ENCODE peak calls at places on chromosome 14, in eight cellular contexts. I is prostate gland, G is GM23338, X is HCT116, S is endothelial cell of umbilical vein, K is K562, L is spleen, Z is stomach. F is an unnamed sample.

GRCh38 chr14:89137514-89138163 is 279.4 kb downstream of the FOXN3 start:
- DNase-seq in I (no peak), G (no peak), X (peak; percentile 70), S (peak; percentile 79), K (no peak), L (no peak), Z (peak; percentile 90), F (peak; percentile 47)

GRCh38 chr14:102945346-102946130 is 23.1 kb downstream of the AMN start:
- DNase-seq in I (no peak), G (no peak), X (no peak), S (no peak), K (no peak), L (no peak), Z (no peak), F (no peak)

GRCh38 chr14:69850086-69850735 is 29.0 kb upstream of the SMOC1 start:
- DNase-seq in I (no peak), G (peak; percentile 29), X (no peak), S (no peak), K (no peak), L (no peak), Z (no peak), F (no peak)

GRCh38 chr14:50943261-50943942 is 881 bp downstream of the PYGL start:
- DNase-seq in I (peak; percentile 11), G (peak; percentile 72), X (peak; percentile 31), S (peak; percentile 33), K (peak; percentile 34), L (peak; percentile 80), Z (peak; percentile 32), F (no peak)

GRCh38 chr14:47297374-47297773 is 378.0 kb downstream of the MDGA2 start:
- DNase-seq in I (no peak), G (no peak), X (no peak), S (no peak), K (no peak), L (no peak), Z (no peak), F (no peak)

GRCh38 chr14:52296378-52296777 is 17.7 kb upstream of the PTGER2 start:
- DNase-seq in I (no peak), G (no peak), X (no peak), S (no peak), K (no peak), L (no peak), Z (no peak), F (no peak)

GRCh38 chr14:20262642-20263128 is 23.6 kb downstream of the OR11H4 start:
- DNase-seq in I (no peak), G (peak; percentile 54), X (peak; percentile 6), S (no peak), K (no peak), L (no peak), Z (no peak), F (no peak)

GRCh38 chr14:63248211-63248610 is 44.0 kb downstream of the RHOJ start:
- DNase-seq in I (no peak), G (no peak), X (no peak), S (peak; percentile 84), K (no peak), L (no peak), Z (no peak), F (no peak)

GRCh38 chr14:52360831-52361230 is 46.7 kb downstream of the PTGER2 start:
- DNase-seq in I (no peak), G (peak; percentile 21), X (no peak), S (no peak), K (no peak), L (no peak), Z (peak; percentile 46), F (no peak)

GRCh38 chr14:92641306-92641705 is 107.1 kb downstream of the LGMN start:
- DNase-seq in I (no peak), G (no peak), X (no peak), S (no peak), K (no peak), L (peak; percentile 65), Z (no peak), F (no peak)

GRCh38 chr14:70188292-70188607 is 501 bp downstream of the SLC8A3 start:
- DNase-seq in I (no peak), G (peak; percentile 39), X (no peak), S (peak; percentile 21), K (no peak), L (no peak), Z (no peak), F (no peak)

GRCh38 chr14:54893151-54893760 is 9.4 kb downstream of the GCH1 start:
- DNase-seq in I (no peak), G (peak; percentile 70), X (peak; percentile 39), S (peak; percentile 77), K (peak; percentile 32), L (no peak), Z (no peak), F (no peak)

GRCh38 chr14:99971929-99972747 is 93.1 kb upstream of the EVL start:
- DNase-seq in I (no peak), G (peak; percentile 47), X (no peak), S (no peak), K (peak; percentile 14), L (peak; percentile 80), Z (no peak), F (no peak)

GRCh38 chr14:91058017-91058675 is 2.3 kb downstream of the RPS6KA5 start:
- DNase-seq in I (no peak), G (no peak), X (no peak), S (peak; percentile 84), K (no peak), L (no peak), Z (no peak), F (no peak)

GRCh38 chr14:20836668-20837338 is 34.2 kb upstream of the RNASE1 start:
- DNase-seq in I (peak; percentile 50), G (peak; percentile 85), X (peak; percentile 66), S (peak; percentile 47), K (no peak), L (no peak), Z (peak; percentile 58), F (no peak)

GRCh38 chr14:92613008-92613658 is 99.6 kb downstream of the RIN3 start:
- DNase-seq in I (no peak), G (peak; percentile 89), X (no peak), S (no peak), K (peak; percentile 58), L (peak; percentile 88), Z (no peak), F (no peak)

GRCh38 chr14:95287176-95287754 is 32.4 kb downstream of the CLMN start:
- DNase-seq in I (peak; percentile 61), G (no peak), X (no peak), S (no peak), K (no peak), L (no peak), Z (no peak), F (no peak)

DNA sequence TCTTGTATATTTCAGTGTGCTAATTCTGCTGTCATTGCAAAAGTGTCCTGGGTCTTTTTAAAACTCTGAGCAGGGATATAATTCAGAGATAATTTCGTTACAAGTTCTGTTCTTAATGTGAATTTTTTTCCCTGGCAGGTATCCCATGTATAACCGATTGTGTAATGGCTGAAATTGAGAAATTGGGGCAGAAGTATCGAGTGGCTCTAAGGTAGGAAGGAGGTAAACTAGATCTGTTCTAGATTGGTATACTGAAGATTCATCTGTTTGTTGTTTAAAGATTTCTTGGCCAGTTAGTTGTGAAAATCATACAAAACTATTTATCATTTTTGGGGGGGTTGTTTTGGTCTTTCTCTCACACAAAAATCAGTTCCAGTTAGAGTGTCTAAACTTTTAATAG is 10.2 kb downstream of the FCF1 start:
- DNase-seq in I (no peak), G (no peak), X (no peak), S (no peak), K (no peak), L (no peak), Z (no peak), F (no peak)
- H3K36me3 ChIP-seq in I (no peaks in the 10 kb centered on the region), G (peaks cover 20% of the 10 kb centered on the region), X (peaks cover 12% of the 10 kb centered on the region), S (peaks cover 4% of the 10 kb centered on the region), K (peaks cover 15% of the 10 kb centered on the region), L (peaks cover 2% of the 10 kb centered on the region), Z (peaks cover 20% of the 10 kb centered on the region), F (peaks cover 4% of the 10 kb centered on the region)

DNA sequence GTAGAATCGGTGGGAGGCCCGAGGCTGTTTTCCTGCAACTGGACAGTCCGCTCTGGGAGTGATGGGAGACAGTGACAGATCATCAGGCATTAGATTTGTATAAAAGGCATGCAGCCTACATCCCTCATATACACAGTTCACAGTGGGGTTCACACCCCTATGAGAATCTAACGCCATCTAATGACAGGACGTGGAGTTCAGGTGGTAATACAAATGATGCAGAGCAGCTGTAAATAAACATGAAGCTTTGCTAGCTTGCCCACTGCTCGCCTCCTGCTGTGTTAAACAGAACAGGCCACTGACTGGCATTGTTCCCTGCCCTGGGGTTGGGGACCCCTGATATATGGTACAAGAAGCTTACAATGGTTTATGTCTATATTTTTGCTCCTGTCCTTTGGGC is 179.0 kb downstream of the LRFN5 start:
- DNase-seq in I (no peak), G (peak; percentile 24), X (no peak), S (no peak), K (no peak), L (no peak), Z (no peak), F (peak; percentile 4)
- TF ChIP-seq POLR2AphosphoS5 in I (no peak), G (no peak), X (no peak), S (no peak), K (no peak), L (no peak), Z (no peak), F (no peak)

GRCh38 chr14:101907619-101908018 is 56.8 kb upstream of the DYNC1H1 start:
- DNase-seq in I (no peak), G (no peak), X (no peak), S (no peak), K (no peak), L (peak; percentile 56), Z (no peak), F (no peak)

GRCh38 chr14:101908795-101909194 is 55.6 kb upstream of the DYNC1H1 start:
- DNase-seq in I (no peak), G (no peak), X (no peak), S (no peak), K (no peak), L (peak; percentile 58), Z (no peak), F (no peak)

GRCh38 chr14:101909371-101910096 is 54.8 kb upstream of the DYNC1H1 start:
- DNase-seq in I (no peak), G (no peak), X (no peak), S (no peak), K (no peak), L (no peak), Z (no peak), F (no peak)

GRCh38 chr14:101905614-101906013 is 58.8 kb upstream of the DYNC1H1 start:
- DNase-seq in I (no peak), G (no peak), X (no peak), S (no peak), K (no peak), L (peak; percentile 35), Z (no peak), F (no peak)

DNA sequence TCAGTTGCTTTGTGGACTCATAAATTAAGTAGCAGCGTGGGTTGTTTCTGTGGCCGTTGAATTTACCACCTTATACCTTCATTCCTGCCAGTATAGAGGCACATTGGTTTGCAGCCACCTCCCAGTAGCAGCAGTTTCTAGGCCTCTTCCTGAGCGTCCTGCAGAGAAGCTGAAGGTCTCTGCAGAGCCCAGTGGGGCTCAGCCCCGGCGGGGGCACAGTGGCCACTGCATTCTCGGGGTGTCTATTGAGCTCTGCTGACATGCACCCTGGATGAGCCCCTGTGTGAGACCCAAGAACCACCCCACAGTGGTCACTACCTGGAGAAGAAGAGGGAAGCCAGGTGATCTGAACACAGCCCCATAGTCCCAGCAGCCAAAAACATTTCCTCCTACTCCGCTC is 57.7 kb upstream of the DYNC1H1 start:
- DNase-seq in I (no peak), G (no peak), X (no peak), S (no peak), K (no peak), L (no peak), Z (no peak), F (no peak)
- H3K36me3 ChIP-seq in I (peaks cover 14% of the 10 kb centered on the region), G (peaks cover 5% of the 10 kb centered on the region), X (peaks cover 16% of the 10 kb centered on the region), S (peaks cover 35% of the 10 kb centered on the region), K (peaks cover 84% of the 10 kb centered on the region), L (peaks cover 26% of the 10 kb centered on the region), Z (peaks cover 62% of the 10 kb centered on the region), F (peaks cover 5% of the 10 kb centered on the region)

GRCh38 chr14:26577711-26578110 is 20.1 kb downstream of the NOVA1 start:
- DNase-seq in I (no peak), G (no peak), X (no peak), S (no peak), K (no peak), L (no peak), Z (no peak), F (no peak)
- TF ChIP-seq POLR2AphosphoS5 in I (no peak), G (no peak), X (no peak), S (no peak), K (no peak), L (no peak), Z (no peak), F (no peak)

F was measured in Panc1.